ENCODE peak calls at places on chromosomes 7 and 10, in seven cellular contexts. One of them, this sample, is unnamed. For H3K4me1, the result is how much of the 10 kb centered on the place peaks cover.

GRCh38 chr7:27607210-27607606 is 55.5 kb downstream of the HIBADH start:
- DNase-seq in neuronal stem cell: no peak
- DNase-seq in mesenchymal stem cell: no peak
- DNase-seq in H9: no peak
- DNase-seq in mesendoderm: no peak
- DNase-seq in H1: no peak
- DNase-seq in IMR-90: no peak
- DNase-seq in this sample: no peak

GRCh38 chr7:55484241-55484640 is 88.1 kb downstream of the VOPP1 start:
- DNase-seq in mesenchymal stem cell: no peak
- DNase-seq in H9: peak
- DNase-seq in neuronal stem cell: no peak
- DNase-seq in H1: no peak
- DNase-seq in mesendoderm: no peak
- DNase-seq in IMR-90: no peak
- DNase-seq in this sample: no peak

GRCh38 chr7:128281605-128282380 is 40.7 kb downstream of the LEP start:
- DNase-seq in mesendoderm: no peak
- DNase-seq in H9: no peak
- DNase-seq in neuronal stem cell: no peak
- DNase-seq in IMR-90: no peak
- DNase-seq in mesenchymal stem cell: no peak
- DNase-seq in H1: no peak
- DNase-seq in this sample: no peak

GRCh38 chr7:88224596-88225275 is 4.9 kb upstream of the SRI start:
- DNase-seq in H1: no peak
- DNase-seq in mesenchymal stem cell: no peak
- DNase-seq in H9: no peak
- DNase-seq in mesendoderm: no peak
- DNase-seq in neuronal stem cell: no peak
- DNase-seq in IMR-90: peak
- DNase-seq in this sample: no peak

GRCh38 chr7:68449099-68449498 is 1149.2 kb upstream of the AUTS2 start:
- DNase-seq in mesenchymal stem cell: no peak
- DNase-seq in H1: no peak
- DNase-seq in mesendoderm: no peak
- DNase-seq in H9: no peak
- DNase-seq in IMR-90: no peak
- DNase-seq in neuronal stem cell: no peak
- DNase-seq in this sample: no peak

GRCh38 chr7:90624128-90624980 is 28.2 kb downstream of the CDK14 start:
- DNase-seq in mesendoderm: peak
- DNase-seq in H1: no peak
- DNase-seq in neuronal stem cell: no peak
- DNase-seq in H9: no peak
- DNase-seq in IMR-90: peak
- DNase-seq in mesenchymal stem cell: peak
- DNase-seq in this sample: no peak

GRCh38 chr10:85741626-85742300 is 624.8 kb downstream of the GRID1 start:
- DNase-seq in mesendoderm: no peak
- DNase-seq in IMR-90: no peak
- DNase-seq in neuronal stem cell: no peak
- DNase-seq in H9: no peak
- DNase-seq in H1: no peak
- DNase-seq in mesenchymal stem cell: no peak
- DNase-seq in this sample: no peak

GRCh38 chr10:99709480-99710229 is 22.3 kb downstream of the COX15 start:
- DNase-seq in neuronal stem cell: no peak
- DNase-seq in mesenchymal stem cell: peak
- DNase-seq in mesendoderm: peak
- DNase-seq in H1: no peak
- DNase-seq in IMR-90: peak
- DNase-seq in H9: peak
- DNase-seq in this sample: no peak

GRCh38 chr7:96591900-96592676 is 117.6 kb downstream of the SEM1 start:
- DNase-seq in mesendoderm: peak
- DNase-seq in mesenchymal stem cell: no peak
- DNase-seq in IMR-90: no peak
- DNase-seq in H1: peak
- DNase-seq in neuronal stem cell: no peak
- DNase-seq in H9: no peak
- DNase-seq in this sample: peak

GRCh38 chr10:132774905-132775863 is 10.8 kb downstream of the NKX6-2 start:
- DNase-seq in H1: no peak
- DNase-seq in mesenchymal stem cell: no peak
- DNase-seq in H9: peak
- DNase-seq in IMR-90: no peak
- DNase-seq in mesendoderm: no peak
- DNase-seq in neuronal stem cell: no peak
- DNase-seq in this sample: no peak

GRCh38 chr10:128080231-128080630 is 46.0 kb downstream of the MKI67 start:
- DNase-seq in neuronal stem cell: no peak
- DNase-seq in H1: no peak
- DNase-seq in IMR-90: no peak
- DNase-seq in mesendoderm: no peak
- DNase-seq in mesenchymal stem cell: no peak
- DNase-seq in H9: peak
- DNase-seq in this sample: no peak
- H3K18ac ChIP-seq in neuronal stem cell: no peak
- H3K18ac ChIP-seq in H1: peak
- H3K18ac ChIP-seq in IMR-90: no peak
- H3K18ac ChIP-seq in mesendoderm: no peak
- H3K18ac ChIP-seq in mesenchymal stem cell: no peak
- H3K18ac ChIP-seq in H9: no peak
- H3K18ac ChIP-seq in this sample: no peak

DNA sequence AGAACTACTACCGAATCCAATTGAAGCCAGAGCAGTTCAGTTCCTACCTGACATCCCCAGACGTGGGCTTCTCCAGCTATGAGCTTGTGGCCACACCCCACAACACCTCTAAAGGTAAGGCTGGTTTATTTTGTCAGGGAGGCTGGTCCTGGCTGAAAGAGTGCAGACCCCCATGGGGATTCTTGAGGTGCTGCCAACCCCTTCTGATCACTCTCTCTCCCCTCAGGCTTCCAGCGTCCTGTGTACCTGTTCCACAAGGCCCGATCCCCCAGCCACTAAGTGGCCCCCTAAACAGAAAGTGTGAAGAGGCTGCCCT is 3.1 kb downstream of the PPP1R35 start:
- DNase-seq in mesenchymal stem cell: no peak
- DNase-seq in neuronal stem cell: no peak
- DNase-seq in IMR-90: no peak
- DNase-seq in H9: no peak
- DNase-seq in H1: no peak
- DNase-seq in mesendoderm: no peak
- DNase-seq in this sample: no peak
- H3K4me1 ChIP-seq in mesenchymal stem cell: under half
- H3K4me1 ChIP-seq in neuronal stem cell: under half
- H3K4me1 ChIP-seq in IMR-90: under half
- H3K4me1 ChIP-seq in H9: under half
- H3K4me1 ChIP-seq in H1: under half
- H3K4me1 ChIP-seq in mesendoderm: under half
- H3K4me1 ChIP-seq in this sample: under half

DNA sequence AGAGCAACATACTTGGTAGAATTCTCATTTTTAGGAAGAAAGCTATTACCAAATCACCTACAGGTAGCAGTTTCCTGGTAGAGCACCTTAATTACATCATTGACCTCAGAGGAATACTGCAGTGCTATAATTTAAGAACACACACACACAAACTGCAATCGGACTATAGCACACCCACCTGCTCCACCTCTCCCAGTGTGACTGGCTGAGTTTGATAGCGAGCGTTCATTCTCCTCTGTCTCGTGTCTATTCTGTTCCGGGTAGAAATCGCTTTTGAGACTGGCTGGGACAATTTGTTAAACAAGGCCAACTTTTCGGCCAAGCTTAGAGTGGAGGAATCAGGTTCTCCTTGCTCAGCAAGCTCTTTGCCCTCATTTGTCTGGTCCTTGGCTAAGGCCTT is 110.5 kb downstream of the SVIL start:
- DNase-seq in IMR-90: no peak
- DNase-seq in mesendoderm: no peak
- DNase-seq in neuronal stem cell: no peak
- DNase-seq in mesenchymal stem cell: no peak
- DNase-seq in H9: no peak
- DNase-seq in H1: no peak
- DNase-seq in this sample: no peak
- H3K18ac ChIP-seq in IMR-90: no peak
- H3K18ac ChIP-seq in mesendoderm: no peak
- H3K18ac ChIP-seq in neuronal stem cell: no peak
- H3K18ac ChIP-seq in mesenchymal stem cell: no peak
- H3K18ac ChIP-seq in H9: no peak
- H3K18ac ChIP-seq in H1: no peak
- H3K18ac ChIP-seq in this sample: no peak

GRCh38 chr7:116148108-116148507 is 62.2 kb upstream of the TES start:
- DNase-seq in H9: no peak
- DNase-seq in IMR-90: no peak
- DNase-seq in H1: no peak
- DNase-seq in mesendoderm: no peak
- DNase-seq in mesenchymal stem cell: no peak
- DNase-seq in neuronal stem cell: no peak
- DNase-seq in this sample: no peak
- H3K4me1 ChIP-seq in H9: under half
- H3K4me1 ChIP-seq in IMR-90: under half
- H3K4me1 ChIP-seq in H1: under half
- H3K4me1 ChIP-seq in mesendoderm: under half
- H3K4me1 ChIP-seq in mesenchymal stem cell: under half
- H3K4me1 ChIP-seq in neuronal stem cell: under half
- H3K4me1 ChIP-seq in this sample: under half

GRCh38 chr10:31936086-31936485 is 7.5 kb upstream of the ARHGAP12 start:
- DNase-seq in neuronal stem cell: no peak
- DNase-seq in H9: no peak
- DNase-seq in mesenchymal stem cell: no peak
- DNase-seq in H1: no peak
- DNase-seq in IMR-90: no peak
- DNase-seq in mesendoderm: no peak
- DNase-seq in this sample: no peak
- H3K18ac ChIP-seq in neuronal stem cell: no peak
- H3K18ac ChIP-seq in H9: no peak
- H3K18ac ChIP-seq in mesenchymal stem cell: no peak
- H3K18ac ChIP-seq in H1: no peak
- H3K18ac ChIP-seq in IMR-90: no peak
- H3K18ac ChIP-seq in mesendoderm: no peak
- H3K18ac ChIP-seq in this sample: no peak